ENCODE peak calls at places on chromosomes 5 and 9, in four cellular contexts. M is mammary epithelial cell, P is osteoblast, L is GM23338. K is an unnamed sample.

GRCh38 chr5:160064979-160065619 is 54.2 kb downstream of the PWWP2A start:
- DNase-seq in P (no peak), M (peak), L (no peak), K (no peak)

GRCh38 chr5:43281840-43282658 is 31.2 kb downstream of the HMGCS1 start:
- DNase-seq in M (peak), P (no peak), L (no peak), K (no peak)

GRCh38 chr5:103262422-103262871 is 3.9 kb downstream of the MACIR start:
- DNase-seq in L (no peak), P (peak), M (no peak), K (no peak)

GRCh38 chr9:129140397-129141065 is 29.3 kb downstream of the PTPA start:
- DNase-seq in L (peak), P (peak), M (peak), K (peak)

GRCh38 chr5:72441094-72441723 is 66.0 kb downstream of the ZNF366 start:
- DNase-seq in P (no peak), L (no peak), M (no peak), K (no peak)

GRCh38 chr5:16467363-16468219 is 2.0 kb upstream of the ZNF622 start:
- DNase-seq in P (peak), L (no peak), M (peak), K (no peak)

GRCh38 chr9:35844628-35845301 is 15.7 kb downstream of the TMEM8B start:
- DNase-seq in M (peak), L (peak), P (peak), K (no peak)

GRCh38 chr9:621199-621860 is 220.2 kb upstream of the DMRT1 start:
- DNase-seq in L (no peak), P (peak), M (no peak), K (no peak)

GRCh38 chr9:561430-561829 is 280.1 kb upstream of the DMRT1 start:
- DNase-seq in P (no peak), L (no peak), M (peak), K (no peak)

GRCh38 chr9:127065592-127065991 is 56.8 kb downstream of the ANGPTL2 start:
- DNase-seq in M (peak), P (peak), L (no peak), K (no peak)

GRCh38 chr5:158837908-158838307 is 261.8 kb downstream of the EBF1 start:
- DNase-seq in M (no peak), L (no peak), P (no peak), K (no peak)

GRCh38 chr5:167916706-167917105 is 374.7 kb upstream of the WWC1 start:
- DNase-seq in P (no peak), L (peak), M (peak), K (peak)

GRCh38 chr5:157816682-157817268 is 42.2 kb downstream of the CLINT1 start:
- DNase-seq in L (no peak), P (no peak), M (no peak), K (no peak)

GRCh38 chr5:109561447-109561846 is 128.3 kb upstream of the MAN2A1 start:
- DNase-seq in M (no peak), P (no peak), L (no peak), K (no peak)

GRCh38 chr5:107455111-107455544 is 215.6 kb downstream of the EFNA5 start:
- DNase-seq in M (peak), P (no peak), L (no peak), K (peak)

GRCh38 chr5:161403121-161403520 is 143.4 kb downstream of the GABRB2 start:
- DNase-seq in P (no peak), L (no peak), M (no peak), K (no peak)

GRCh38 chr5:132265336-132266030 is 8.0 kb downstream of the PDLIM4 start:
- DNase-seq in M (peak), L (no peak), P (peak), K (no peak)

GRCh38 chr5:35881758-35882157 is 25.1 kb downstream of the IL7R start:
- DNase-seq in L (no peak), M (no peak), P (no peak), K (no peak)

GRCh38 chr5:157487358-157487757 is 27.3 kb downstream of the NIPAL4 start:
- DNase-seq in P (peak), L (no peak), M (no peak), K (no peak)

GRCh38 chr9:109228093-109228642 is 61.1 kb upstream of the FRRS1L start:
- DNase-seq in P (no peak), L (no peak), M (no peak), K (no peak)

GRCh38 chr9:26656003-26656940 is 236.3 kb downstream of the CAAP1 start:
- DNase-seq in P (peak), L (peak), M (no peak), K (peak)

GRCh38 chr5:94021246-94021645 is 279.8 kb upstream of the POU5F2 start:
- DNase-seq in P (peak), L (no peak), M (peak), K (no peak)

GRCh38 chr9:87766697-87767096 is 40.8 kb downstream of the CTSL start:
- DNase-seq in L (peak), M (peak), P (no peak), K (no peak)

GRCh38 chr5:107672212-107673105 is 1.7 kb upstream of the EFNA5 start:
- DNase-seq in M (peak), P (peak), L (peak), K (peak)

GRCh38 chr5:136058031-136058971 is 29.5 kb downstream of the TGFBI start:
- DNase-seq in P (peak), L (peak), M (peak), K (peak)

GRCh38 chr9:131799177-131799823 is 59.4 kb upstream of the RAPGEF1 start:
- DNase-seq in P (no peak), M (peak), L (peak), K (peak)

GRCh38 chr5:143119301-143119769 is 284.2 kb downstream of the NR3C1 start:
- DNase-seq in L (no peak), P (no peak), M (no peak), K (no peak)

GRCh38 chr9:27870404-27870803 is 297.1 kb upstream of the C9orf72 start:
- DNase-seq in M (peak), P (no peak), L (no peak), K (no peak)

GRCh38 chr9:74935008-74935407 is 17.7 kb downstream of the C9orf40 start:
- DNase-seq in M (peak), L (no peak), P (no peak), K (no peak)
- H3K4me2 ChIP-seq in M (no peak), L (no peak), P (no peak), K (no peak)

GRCh38 chr9:134870746-134871667 is 9.6 kb upstream of the FCN2 start:
- DNase-seq in L (no peak), P (peak), M (no peak), K (no peak)
- H3K4me2 ChIP-seq in L (no peak), P (no peak), M (no peak), K (no peak)

DNA sequence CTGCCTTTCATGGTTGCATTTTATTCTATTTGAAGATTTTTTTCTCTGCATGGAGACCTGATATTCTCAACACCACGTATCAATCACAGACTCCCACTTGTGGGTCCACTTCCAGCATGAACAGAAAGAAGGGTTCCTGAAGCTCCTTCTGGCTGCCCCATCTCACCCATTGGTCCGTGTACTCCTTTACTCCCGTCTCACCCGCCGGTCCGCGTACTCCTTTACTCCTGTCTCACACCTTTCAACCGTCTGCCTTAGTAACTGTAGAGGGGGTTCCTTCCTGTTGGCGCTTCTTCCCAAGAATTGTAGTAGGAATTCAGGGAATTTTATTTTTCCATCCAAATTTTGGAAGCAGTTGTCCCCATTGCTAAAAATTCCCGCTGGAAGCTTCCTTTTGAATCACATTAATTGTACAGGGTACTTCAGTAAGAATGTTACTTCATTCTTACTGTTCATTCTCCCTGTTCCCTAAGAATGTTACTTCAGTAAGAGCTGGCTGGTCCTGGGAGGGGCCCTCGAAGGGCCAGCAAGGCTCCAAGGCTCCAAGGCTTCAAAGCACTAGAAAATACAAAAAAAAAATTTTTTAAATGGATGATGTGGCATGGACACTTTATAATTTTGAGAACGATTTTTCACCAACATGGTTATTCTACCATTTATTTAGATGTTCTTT is 3.9 kb upstream of the LPCAT1 start:
- DNase-seq in M (no peak), L (no peak), P (no peak), K (no peak)
- H3K4me2 ChIP-seq in M (no peak), L (no peak), P (no peak), K (no peak)

DNA sequence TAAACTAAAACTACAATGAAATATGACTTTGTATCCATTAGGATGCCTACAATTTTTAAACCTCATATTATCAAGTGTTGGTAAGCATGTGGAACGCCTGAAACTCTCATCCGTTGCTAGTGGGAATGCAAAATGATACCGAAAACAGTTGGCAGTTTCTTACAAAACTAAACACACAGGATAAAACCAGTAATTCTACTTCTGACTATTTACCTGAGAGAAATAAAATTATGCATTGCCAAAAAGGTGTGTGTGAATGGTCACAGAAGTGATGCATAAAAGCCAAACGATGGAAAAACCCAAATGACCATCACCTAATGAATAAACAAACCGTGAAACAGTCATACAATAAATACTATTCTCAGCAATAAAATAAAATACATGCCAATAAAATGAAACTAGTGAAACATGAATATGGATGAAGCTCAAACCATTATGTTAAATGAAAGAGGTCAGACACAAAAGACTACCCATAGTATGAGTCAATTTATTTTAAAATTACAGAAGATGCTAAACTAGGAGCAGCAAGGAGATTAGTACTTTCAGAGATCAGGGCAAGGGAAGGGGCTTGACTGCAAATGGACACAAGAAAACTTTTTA is 13.4 kb downstream of the AUH start:
- DNase-seq in M (no peak), L (no peak), P (no peak), K (no peak)
- H3K4me2 ChIP-seq in M (no peak), L (no peak), P (no peak), K (no peak)

GRCh38 chr5:125044491-125045282 is 298.2 kb upstream of the ZNF608 start:
- DNase-seq in P (no peak), M (no peak), L (no peak), K (no peak)
- H3K4me2 ChIP-seq in P (peak), M (peak), L (no peak), K (no peak)

K was measured in neural progenitor cell.